ENCODE peak calls at places on chromosomes 12 and 14, in six cellular contexts. J is transverse colon; T is Panc1; M is astrocyte; D is effector memory CD4-positive, alpha-beta T cell; B is heart right ventricle. V is an unnamed sample. For H3K36me3 and H3K27me3, the result is how much of the 10 kb centered on the place peaks cover.

GRCh38 chr14:56423591-56423991 is 156.0 kb upstream of the TMEM260 start:
- DNase-seq in M (peak), J (no peak), D (no peak), T (no peak), B (peak), V (peak)

GRCh38 chr14:76957224-76957881 is 71.2 kb downstream of the IRF2BPL start:
- DNase-seq in B (no peak), J (no peak), M (no peak), T (no peak), D (peak), V (peak)

GRCh38 chr12:75781532-75782046 is 250.0 kb downstream of the PHLDA1 start:
- DNase-seq in J (no peak), B (peak), M (peak), T (no peak), D (no peak), V (peak)

GRCh38 chr14:72097173-72097783 is 165.0 kb downstream of the RGS6 start:
- DNase-seq in T (no peak), J (no peak), M (no peak), B (no peak), D (no peak), V (no peak)

GRCh38 chr12:46384451-46385301 is 12.1 kb upstream of the SLC38A2 start:
- DNase-seq in B (no peak), D (no peak), M (no peak), J (no peak), T (no peak), V (no peak)

GRCh38 chr14:94385553-94386057 is 2.8 kb downstream of the SERPINA1 start:
- DNase-seq in M (no peak), T (no peak), B (no peak), J (no peak), D (no peak), V (no peak)

GRCh38 chr12:11765817-11766794 is 116.6 kb downstream of the ETV6 start:
- DNase-seq in J (peak), B (peak), D (no peak), T (no peak), M (peak), V (no peak)

GRCh38 chr12:94714378-94714777 is 64.0 kb upstream of the TMCC3 start:
- DNase-seq in M (peak), T (no peak), D (no peak), B (no peak), J (no peak), V (peak)

GRCh38 chr12:80216890-80217559 is 117.7 kb downstream of the OTOGL start:
- DNase-seq in J (no peak), T (no peak), M (peak), B (no peak), D (no peak), V (no peak)

GRCh38 chr14:53151867-53152626 is 1.1 kb downstream of the DDHD1 start:
- DNase-seq in D (peak), T (no peak), M (peak), J (peak), B (peak), V (peak)

GRCh38 chr14:69716483-69717187 is 50.3 kb upstream of the SRSF5 start:
- DNase-seq in M (peak), J (peak), D (no peak), B (no peak), T (no peak), V (peak)

GRCh38 chr12:6979453-6979852 is 8.7 kb downstream of the EMG1 start:
- DNase-seq in M (no peak), J (no peak), B (no peak), D (no peak), T (no peak), V (no peak)

GRCh38 chr12:54016478-54016964 is 7.7 kb downstream of the HOXC8 start:
- DNase-seq in T (no peak), J (no peak), D (no peak), B (no peak), M (no peak), V (peak)

GRCh38 chr12:116731801-116732200 is 6.1 kb downstream of the SPRING1 start:
- DNase-seq in M (no peak), D (no peak), B (no peak), J (no peak), T (no peak), V (no peak)

GRCh38 chr12:63068857-63069442 is 82.1 kb downstream of the AVPR1A start:
- DNase-seq in M (peak), D (no peak), J (no peak), B (peak), T (peak), V (no peak)

GRCh38 chr14:88233915-88234314 is 89.2 kb downstream of the KCNK10 start:
- DNase-seq in D (no peak), M (no peak), B (no peak), J (no peak), T (no peak), V (no peak)

DNA sequence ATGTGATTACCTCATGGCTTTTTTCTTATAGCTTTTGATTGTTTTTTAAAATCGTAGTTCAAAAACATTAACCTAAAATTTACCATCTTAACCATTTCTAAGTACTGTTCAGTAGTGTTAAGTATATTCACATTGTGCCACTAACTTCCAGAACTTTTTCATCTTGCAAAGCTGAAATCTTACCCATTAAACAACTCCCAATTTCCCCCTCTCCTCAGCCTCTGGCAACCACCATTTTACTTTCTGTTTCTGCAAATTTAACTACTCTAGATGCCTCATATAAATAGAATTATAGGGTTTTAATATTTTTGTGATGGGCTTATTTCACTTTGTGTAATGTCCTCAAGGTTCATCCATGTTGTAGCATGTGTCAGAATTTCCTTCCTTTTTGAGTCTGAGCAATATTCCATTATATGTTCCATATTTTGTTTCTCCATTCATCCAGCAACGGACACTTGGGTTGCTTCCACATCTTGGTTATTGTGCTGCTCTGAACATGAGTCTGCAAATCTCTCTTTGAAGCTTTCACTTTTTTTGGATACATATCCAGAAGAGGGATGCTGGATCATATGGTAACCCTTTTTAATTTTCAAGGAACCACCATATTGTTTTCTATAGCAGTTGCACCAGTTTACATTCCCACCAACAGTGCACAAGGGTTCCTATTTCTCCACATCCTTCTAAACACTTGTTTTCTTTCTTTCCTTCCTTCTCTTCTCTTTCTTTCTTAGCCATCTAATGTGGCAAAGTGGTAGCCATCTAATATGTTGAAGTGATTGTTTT is 5.0 kb downstream of the HIF1A start:
- DNase-seq in D (no peak), T (no peak), J (no peak), M (no peak), B (no peak), V (no peak)
- H3K4me3 ChIP-seq in D (no peak), T (no peak), J (no peak), M (peak), B (no peak), V (peak)

DNA sequence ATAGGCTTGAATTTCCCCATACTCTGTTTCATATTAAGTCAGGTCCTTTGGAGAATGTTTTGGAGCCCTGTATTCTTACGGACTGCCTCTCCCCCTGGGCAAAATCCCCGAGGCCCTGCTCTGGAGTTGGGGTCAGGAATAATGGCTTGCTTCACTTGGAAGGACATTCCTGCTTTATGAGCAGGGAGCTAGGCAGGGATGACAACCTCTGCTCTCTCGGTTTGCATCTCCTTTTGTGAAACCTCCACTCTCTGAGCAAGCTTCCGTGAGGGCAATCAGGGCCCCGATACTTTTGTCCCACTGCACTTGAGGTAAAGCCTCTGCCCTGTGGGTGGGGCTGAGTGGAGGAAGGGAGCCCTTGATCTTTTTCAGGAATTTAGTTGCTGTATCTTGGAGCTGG is 19.3 kb downstream of the OS9 start:
- DNase-seq in B (no peak), M (no peak), D (no peak), J (no peak), T (no peak), V (no peak)
- H3K36me3 ChIP-seq in B (under half), M (under half), D (under half), J (under half), T (under half), V (under half)

DNA sequence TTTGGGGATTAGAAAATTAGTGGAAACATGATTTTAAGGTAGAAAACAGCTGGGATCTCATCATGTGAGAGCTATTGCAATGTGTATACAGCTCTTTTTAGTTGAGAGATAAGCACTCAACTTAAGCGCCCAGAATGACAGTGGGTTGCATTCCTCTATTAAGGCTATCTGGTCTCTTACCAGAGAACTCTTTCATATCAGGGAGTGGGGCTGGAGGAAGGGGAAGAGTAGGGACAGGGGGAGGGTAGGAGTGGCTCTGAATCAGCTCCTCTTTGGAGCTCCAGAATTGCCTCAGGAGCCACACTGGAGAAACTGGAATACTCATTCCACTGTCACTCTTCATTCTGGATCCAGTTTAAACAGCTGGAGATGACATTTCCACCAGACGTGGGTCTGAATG is 9.2 kb upstream of the PLEKHG3 start:
- DNase-seq in B (no peak), M (no peak), J (no peak), D (no peak), T (no peak), V (no peak)
- H3K27me3 ChIP-seq in B (under half), M (under half), J (under half), D (under half), T (under half), V (under half)

GRCh38 chr12:124581299-124581698 is 13.9 kb upstream of the NCOR2 start:
- DNase-seq in M (peak), D (no peak), B (no peak), J (no peak), T (no peak), V (no peak)
- H3K4me3 ChIP-seq in M (no peak), D (no peak), B (no peak), J (no peak), T (no peak), V (no peak)

DNA sequence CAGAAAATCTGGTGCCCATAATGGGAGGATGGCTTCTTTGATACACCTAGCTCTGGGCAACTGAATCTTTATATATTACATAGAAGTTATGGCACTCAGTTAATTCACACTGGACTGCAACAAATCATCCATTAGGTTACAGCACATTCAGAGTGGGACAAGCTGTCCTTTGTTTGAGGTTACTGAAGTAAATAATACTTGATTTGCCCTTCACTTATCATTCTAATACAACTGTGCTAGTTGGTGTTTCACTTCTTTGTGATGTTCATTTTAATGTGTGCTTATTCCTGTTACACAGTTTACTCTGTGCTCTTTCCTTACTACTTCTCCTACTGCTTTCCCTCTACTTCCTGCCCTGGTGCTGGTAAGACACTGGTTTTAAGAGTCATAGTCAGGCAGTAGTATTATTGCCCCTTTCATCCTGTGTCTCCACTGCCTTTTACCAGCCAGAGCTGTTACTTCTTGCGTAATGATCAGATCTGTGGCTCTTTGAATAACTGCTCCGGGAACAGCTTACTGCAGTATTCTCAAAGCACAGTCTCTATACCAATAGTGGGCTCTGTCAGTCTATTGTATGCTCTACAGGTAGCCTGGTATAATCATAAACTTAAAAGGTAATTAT is 36.4 kb upstream of the GXYLT1 start:
- DNase-seq in J (no peak), B (no peak), M (no peak), T (no peak), D (no peak), V (no peak)
- H3K36me3 ChIP-seq in J (under half), B (under half), M (under half), T (under half), D (under half), V (under half)

GRCh38 chr14:100588671-100589070 is 1.5 kb upstream of the BEGAIN start:
- DNase-seq in D (no peak), B (no peak), J (no peak), M (no peak), T (no peak), V (no peak)
- H3K27me3 ChIP-seq in D (under half), B (under half), J (under half), M (under half), T (under half), V (under half)

V was measured in MG63.